ENCODE peak calls at places on chromosomes 5 and 9, in eight cellular contexts. One of them, this sample, is unnamed.

GRCh38 chr9:133754187-133754586 is 16.0 kb upstream of the SARDH start:
- DNase-seq in right lobe of liver: peak; percentile 18
- DNase-seq in right atrium auricular region: no peak
- DNase-seq in sigmoid colon: peak; percentile 20
- DNase-seq in mammary epithelial cell: no peak
- DNase-seq in colonic mucosa: no peak
- DNase-seq in suprapubic skin: no peak
- DNase-seq in lower lobe of right lung: no peak
- DNase-seq in this sample: no peak

GRCh38 chr5:172133359-172134029 is 54.5 kb downstream of the STK10 start:
- DNase-seq in suprapubic skin: no peak
- DNase-seq in lower lobe of right lung: peak; percentile 81
- DNase-seq in right atrium auricular region: peak; percentile 84
- DNase-seq in sigmoid colon: peak; percentile 73
- DNase-seq in right lobe of liver: no peak
- DNase-seq in mammary epithelial cell: peak; percentile 91
- DNase-seq in colonic mucosa: no peak
- DNase-seq in this sample: no peak

GRCh38 chr5:166561759-166562158 is 1729.7 kb upstream of the WWC1 start:
- DNase-seq in colonic mucosa: no peak
- DNase-seq in mammary epithelial cell: no peak
- DNase-seq in lower lobe of right lung: no peak
- DNase-seq in right atrium auricular region: no peak
- DNase-seq in sigmoid colon: no peak
- DNase-seq in right lobe of liver: no peak
- DNase-seq in suprapubic skin: no peak
- DNase-seq in this sample: no peak

GRCh38 chr5:157175071-157175612 is 5.5 kb upstream of the ITK start:
- DNase-seq in lower lobe of right lung: no peak
- DNase-seq in right atrium auricular region: no peak
- DNase-seq in mammary epithelial cell: no peak
- DNase-seq in suprapubic skin: no peak
- DNase-seq in colonic mucosa: no peak
- DNase-seq in sigmoid colon: no peak
- DNase-seq in right lobe of liver: no peak
- DNase-seq in this sample: no peak

GRCh38 chr5:154947778-154948177 is 6.9 kb downstream of the MRPL22 start:
- DNase-seq in colonic mucosa: no peak
- DNase-seq in lower lobe of right lung: no peak
- DNase-seq in suprapubic skin: no peak
- DNase-seq in right lobe of liver: no peak
- DNase-seq in sigmoid colon: no peak
- DNase-seq in mammary epithelial cell: no peak
- DNase-seq in right atrium auricular region: no peak
- DNase-seq in this sample: no peak

GRCh38 chr9:9177081-9177480 is 1377.5 kb upstream of the DMAC1 start:
- DNase-seq in sigmoid colon: no peak
- DNase-seq in right lobe of liver: no peak
- DNase-seq in suprapubic skin: no peak
- DNase-seq in colonic mucosa: no peak
- DNase-seq in lower lobe of right lung: no peak
- DNase-seq in mammary epithelial cell: no peak
- DNase-seq in right atrium auricular region: no peak
- DNase-seq in this sample: no peak

GRCh38 chr9:20526500-20527319 is 95.6 kb downstream of the MLLT3 start:
- DNase-seq in mammary epithelial cell: no peak
- DNase-seq in colonic mucosa: no peak
- DNase-seq in right lobe of liver: no peak
- DNase-seq in right atrium auricular region: no peak
- DNase-seq in suprapubic skin: no peak
- DNase-seq in sigmoid colon: no peak
- DNase-seq in lower lobe of right lung: no peak
- DNase-seq in this sample: no peak

GRCh38 chr5:620152-620551 is 8.0 kb downstream of the CEP72 start:
- DNase-seq in mammary epithelial cell: no peak
- DNase-seq in sigmoid colon: peak; percentile 44
- DNase-seq in right atrium auricular region: no peak
- DNase-seq in right lobe of liver: peak; percentile 30
- DNase-seq in colonic mucosa: no peak
- DNase-seq in lower lobe of right lung: peak; percentile 31
- DNase-seq in suprapubic skin: peak; percentile 54
- DNase-seq in this sample: no peak

GRCh38 chr5:75324791-75325190 is 12.2 kb upstream of the HMGCR start:
- DNase-seq in sigmoid colon: no peak
- DNase-seq in mammary epithelial cell: no peak
- DNase-seq in right atrium auricular region: no peak
- DNase-seq in lower lobe of right lung: no peak
- DNase-seq in colonic mucosa: no peak
- DNase-seq in right lobe of liver: no peak
- DNase-seq in suprapubic skin: no peak
- DNase-seq in this sample: no peak

GRCh38 chr9:132554755-132555154 is 27.7 kb upstream of the BARHL1 start:
- DNase-seq in colonic mucosa: no peak
- DNase-seq in sigmoid colon: no peak
- DNase-seq in right atrium auricular region: no peak
- DNase-seq in right lobe of liver: no peak
- DNase-seq in suprapubic skin: no peak
- DNase-seq in mammary epithelial cell: no peak
- DNase-seq in lower lobe of right lung: no peak
- DNase-seq in this sample: no peak

GRCh38 chr5:139385061-139385889 is 2.2 kb upstream of the SLC23A1 start:
- DNase-seq in colonic mucosa: no peak
- DNase-seq in right atrium auricular region: no peak
- DNase-seq in right lobe of liver: peak; percentile 54
- DNase-seq in mammary epithelial cell: peak; percentile 35
- DNase-seq in suprapubic skin: no peak
- DNase-seq in lower lobe of right lung: no peak
- DNase-seq in sigmoid colon: no peak
- DNase-seq in this sample: no peak

GRCh38 chr5:147935032-147935431 is 28.7 kb upstream of the C5orf46 start:
- DNase-seq in mammary epithelial cell: peak; percentile 69
- DNase-seq in sigmoid colon: no peak
- DNase-seq in suprapubic skin: no peak
- DNase-seq in right lobe of liver: no peak
- DNase-seq in right atrium auricular region: no peak
- DNase-seq in lower lobe of right lung: no peak
- DNase-seq in colonic mucosa: no peak
- DNase-seq in this sample: no peak

GRCh38 chr5:165055476-165055875 is 1550.1 kb downstream of the MAT2B start:
- DNase-seq in mammary epithelial cell: no peak
- DNase-seq in suprapubic skin: no peak
- DNase-seq in colonic mucosa: no peak
- DNase-seq in lower lobe of right lung: no peak
- DNase-seq in right atrium auricular region: no peak
- DNase-seq in sigmoid colon: no peak
- DNase-seq in right lobe of liver: no peak
- DNase-seq in this sample: no peak

GRCh38 chr9:4604678-4605095 is 57.4 kb upstream of the PLPP6 start:
- DNase-seq in mammary epithelial cell: peak; percentile 57
- DNase-seq in sigmoid colon: no peak
- DNase-seq in lower lobe of right lung: no peak
- DNase-seq in suprapubic skin: no peak
- DNase-seq in colonic mucosa: peak; percentile 84
- DNase-seq in right atrium auricular region: peak; percentile 74
- DNase-seq in right lobe of liver: no peak
- DNase-seq in this sample: no peak

GRCh38 chr9:107178302-107178701 is 104.8 kb upstream of the RAD23B start:
- DNase-seq in right lobe of liver: no peak
- DNase-seq in suprapubic skin: no peak
- DNase-seq in sigmoid colon: no peak
- DNase-seq in right atrium auricular region: no peak
- DNase-seq in lower lobe of right lung: no peak
- DNase-seq in colonic mucosa: no peak
- DNase-seq in mammary epithelial cell: no peak
- DNase-seq in this sample: no peak

DNA sequence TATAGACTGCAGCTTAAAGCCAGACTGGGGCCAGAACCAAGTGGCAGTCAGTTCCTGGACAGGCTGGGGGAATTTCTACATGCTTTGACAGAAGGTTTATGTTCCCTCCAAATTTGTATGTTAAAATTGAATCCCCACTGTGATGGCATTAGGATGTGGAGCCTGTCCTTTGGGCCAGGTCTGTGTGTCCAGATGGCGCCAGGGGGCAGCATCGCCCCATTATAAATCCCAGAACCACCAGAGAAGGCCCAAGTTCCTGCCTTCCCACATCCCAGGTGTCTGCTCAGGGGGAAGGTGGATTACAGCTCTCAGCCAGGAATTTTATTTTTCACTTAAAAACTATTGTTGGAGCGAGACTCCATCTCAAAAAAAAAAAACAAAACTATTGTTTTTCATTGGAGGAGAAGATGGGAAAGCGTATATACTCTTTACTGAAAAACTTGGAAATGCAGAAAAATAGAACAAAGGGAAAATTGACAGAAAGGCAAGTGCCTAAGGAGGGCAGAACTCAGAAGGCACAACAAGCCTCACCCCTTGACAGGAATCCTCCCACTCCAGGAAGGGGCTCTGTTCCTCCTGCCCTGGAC is 5.0 kb downstream of the IL3 start:
- DNase-seq in lower lobe of right lung: peak; percentile 73
- DNase-seq in right atrium auricular region: no peak
- DNase-seq in right lobe of liver: no peak
- DNase-seq in sigmoid colon: peak; percentile 56
- DNase-seq in colonic mucosa: peak; percentile 50
- DNase-seq in suprapubic skin: no peak
- DNase-seq in mammary epithelial cell: peak; percentile 74
- DNase-seq in this sample: peak; percentile 57
- TF ChIP-seq CTCF in lower lobe of right lung: peak; percentile 47
- TF ChIP-seq CTCF in right atrium auricular region: no peak
- TF ChIP-seq CTCF in right lobe of liver: peak; percentile 26
- TF ChIP-seq CTCF in sigmoid colon: no peak
- TF ChIP-seq CTCF in colonic mucosa: no peak
- TF ChIP-seq CTCF in suprapubic skin: no peak
- TF ChIP-seq CTCF in mammary epithelial cell: peak; percentile 82
- TF ChIP-seq CTCF in this sample: peak; percentile 32

GRCh38 chr5:25567881-25568280 is 923.1 kb upstream of the CDH10 start:
- DNase-seq in right lobe of liver: no peak
- DNase-seq in right atrium auricular region: no peak
- DNase-seq in colonic mucosa: no peak
- DNase-seq in lower lobe of right lung: no peak
- DNase-seq in mammary epithelial cell: no peak
- DNase-seq in suprapubic skin: no peak
- DNase-seq in sigmoid colon: no peak
- DNase-seq in this sample: no peak
- H3K9me3 ChIP-seq in right lobe of liver: no peaks in the 10 kb centered on the region
- H3K9me3 ChIP-seq in right atrium auricular region: peaks cover 10% of the 10 kb centered on the region
- H3K9me3 ChIP-seq in colonic mucosa: no peaks in the 10 kb centered on the region
- H3K9me3 ChIP-seq in lower lobe of right lung: peaks cover 4% of the 10 kb centered on the region
- H3K9me3 ChIP-seq in mammary epithelial cell: peaks cover 17% of the 10 kb centered on the region
- H3K9me3 ChIP-seq in suprapubic skin: peaks cover 8% of the 10 kb centered on the region
- H3K9me3 ChIP-seq in sigmoid colon: no peaks in the 10 kb centered on the region
- H3K9me3 ChIP-seq in this sample: no peaks in the 10 kb centered on the region

GRCh38 chr9:130663258-130664171 is 879 bp upstream of the PRDM12 start:
- DNase-seq in suprapubic skin: no peak
- DNase-seq in right lobe of liver: no peak
- DNase-seq in colonic mucosa: no peak
- DNase-seq in mammary epithelial cell: no peak
- DNase-seq in lower lobe of right lung: no peak
- DNase-seq in right atrium auricular region: no peak
- DNase-seq in sigmoid colon: no peak
- DNase-seq in this sample: no peak

GRCh38 chr9:130662099-130662926 is 2.1 kb upstream of the PRDM12 start:
- DNase-seq in colonic mucosa: no peak
- DNase-seq in right lobe of liver: no peak
- DNase-seq in mammary epithelial cell: no peak
- DNase-seq in lower lobe of right lung: no peak
- DNase-seq in right atrium auricular region: no peak
- DNase-seq in sigmoid colon: no peak
- DNase-seq in suprapubic skin: no peak
- DNase-seq in this sample: no peak

GRCh38 chr9:130664191-130665028 is at the start of gene PRDM12:
- DNase-seq in mammary epithelial cell: no peak
- DNase-seq in lower lobe of right lung: no peak
- DNase-seq in colonic mucosa: no peak
- DNase-seq in suprapubic skin: no peak
- DNase-seq in sigmoid colon: no peak
- DNase-seq in right atrium auricular region: no peak
- DNase-seq in right lobe of liver: no peak
- DNase-seq in this sample: no peak

GRCh38 chr9:130661461-130662098 is 2.8 kb upstream of the PRDM12 start:
- DNase-seq in colonic mucosa: no peak
- DNase-seq in lower lobe of right lung: no peak
- DNase-seq in right lobe of liver: no peak
- DNase-seq in right atrium auricular region: no peak
- DNase-seq in sigmoid colon: no peak
- DNase-seq in mammary epithelial cell: no peak
- DNase-seq in suprapubic skin: no peak
- DNase-seq in this sample: no peak

DNA sequence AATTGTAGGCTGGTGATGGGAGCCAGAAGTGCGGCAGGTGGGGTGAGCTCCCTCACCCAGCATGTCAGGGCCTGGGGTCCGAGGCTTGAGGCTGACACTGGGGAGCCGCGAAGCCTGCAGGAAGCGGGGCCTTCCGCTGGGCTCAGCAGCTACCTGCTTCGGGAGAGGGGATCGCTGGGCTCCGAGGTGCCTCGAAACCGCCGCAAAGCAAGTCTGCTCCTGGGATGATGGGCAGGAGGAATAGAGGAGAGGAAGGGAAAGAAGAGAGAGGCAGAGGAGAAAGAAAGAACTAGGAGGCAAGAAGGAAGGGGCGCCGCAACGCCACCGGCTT is 1.5 kb upstream of the PRDM12 start:
- DNase-seq in lower lobe of right lung: no peak
- DNase-seq in right atrium auricular region: no peak
- DNase-seq in suprapubic skin: no peak
- DNase-seq in mammary epithelial cell: no peak
- DNase-seq in right lobe of liver: no peak
- DNase-seq in colonic mucosa: no peak
- DNase-seq in sigmoid colon: no peak
- DNase-seq in this sample: no peak
- H3K27me3 ChIP-seq in lower lobe of right lung: peaks cover 100% of the 10 kb centered on the region
- H3K27me3 ChIP-seq in right atrium auricular region: peaks cover 84% of the 10 kb centered on the region
- H3K27me3 ChIP-seq in suprapubic skin: peaks cover 100% of the 10 kb centered on the region
- H3K27me3 ChIP-seq in mammary epithelial cell: peaks cover 87% of the 10 kb centered on the region
- H3K27me3 ChIP-seq in right lobe of liver: peaks cover 31% of the 10 kb centered on the region
- H3K27me3 ChIP-seq in colonic mucosa: peaks cover 100% of the 10 kb centered on the region
- H3K27me3 ChIP-seq in sigmoid colon: peaks cover 100% of the 10 kb centered on the region
- H3K27me3 ChIP-seq in this sample: peaks cover 7% of the 10 kb centered on the region

DNA sequence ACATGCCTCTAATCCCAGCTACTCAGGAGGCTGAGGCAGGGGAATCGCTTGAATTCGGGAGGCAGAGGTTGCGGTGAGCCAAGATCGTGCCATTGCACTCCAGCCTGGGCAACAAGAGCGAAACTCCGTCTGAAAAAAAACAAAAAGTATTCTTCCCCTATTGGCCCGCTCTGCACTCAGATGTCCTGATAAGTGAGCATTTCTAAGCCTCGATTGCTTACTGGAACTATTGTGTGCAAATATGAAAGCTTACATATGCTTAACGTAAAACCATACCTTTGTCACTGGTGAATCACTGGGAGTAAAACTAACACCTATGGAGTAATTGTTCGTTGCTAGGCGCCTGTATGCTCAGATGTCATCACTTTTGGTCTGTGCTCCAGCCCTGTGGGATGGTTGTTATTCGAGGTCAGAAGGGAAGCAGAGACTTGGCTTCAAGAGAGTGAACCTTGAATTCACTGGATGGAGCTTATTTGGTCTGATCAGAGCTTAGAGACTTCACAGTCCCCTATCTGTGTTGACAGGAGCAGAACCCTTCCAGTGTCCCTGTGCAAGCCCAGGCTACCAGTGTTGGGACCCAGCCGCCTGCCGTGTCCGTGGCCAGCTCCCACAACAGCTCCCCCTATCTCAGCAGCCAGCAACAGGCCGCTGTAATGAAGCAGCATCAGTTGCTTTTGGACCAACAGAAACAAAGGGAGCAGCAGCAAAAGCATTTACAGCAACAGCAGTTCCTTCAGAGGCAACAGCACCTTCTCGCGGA is 25.3 kb upstream of the LTC4S start:
- DNase-seq in sigmoid colon: no peak
- DNase-seq in lower lobe of right lung: no peak
- DNase-seq in suprapubic skin: no peak
- DNase-seq in right lobe of liver: no peak
- DNase-seq in colonic mucosa: no peak
- DNase-seq in right atrium auricular region: no peak
- DNase-seq in mammary epithelial cell: peak; percentile 14
- DNase-seq in this sample: no peak
- TF ChIP-seq CTCF in sigmoid colon: no peak
- TF ChIP-seq CTCF in lower lobe of right lung: no peak
- TF ChIP-seq CTCF in suprapubic skin: no peak
- TF ChIP-seq CTCF in right lobe of liver: no peak
- TF ChIP-seq CTCF in colonic mucosa: no peak
- TF ChIP-seq CTCF in right atrium auricular region: no peak
- TF ChIP-seq CTCF in mammary epithelial cell: no peak
- TF ChIP-seq CTCF in this sample: no peak

This sample was measured in psoas muscle.